ENCODE peak calls at places on chromosomes 12 and 14, in four cellular contexts. J, U, T and Y are unnamed samples.

GRCh38 chr12:46221255-46222128 is 47.4 kb downstream of the SLC38A1 start:
- DNase-seq in J (no peak), U (no peak), T (no peak), Y (no peak)

GRCh38 chr14:103748539-103748867 is 32.9 kb downstream of the ZFYVE21 start:
- DNase-seq in J (no peak), U (no peak), T (no peak), Y (peak)

GRCh38 chr12:100214518-100214917 is 13.9 kb downstream of the ACTR6 start:
- DNase-seq in J (no peak), U (no peak), T (no peak), Y (no peak)

GRCh38 chr12:39297946-39298345 is 145.0 kb downstream of the KIF21A start:
- DNase-seq in J (no peak), U (no peak), T (no peak), Y (no peak)

GRCh38 chr12:106101798-106102197 is 37.0 kb downstream of the NUAK1 start:
- DNase-seq in J (no peak), U (no peak), T (no peak), Y (no peak)

GRCh38 chr12:118544569-118544968 is 168.2 kb downstream of the SUDS3 start:
- DNase-seq in J (no peak), U (peak), T (peak), Y (no peak)

GRCh38 chr14:92534863-92535654 is 21.5 kb downstream of the RIN3 start:
- DNase-seq in J (no peak), U (no peak), T (no peak), Y (peak)

GRCh38 chr12:72471806-72472205 is 199.6 kb downstream of the TRHDE start:
- DNase-seq in J (no peak), U (no peak), T (no peak), Y (no peak)

GRCh38 chr14:104604461-104605449 is at the start of gene TMEM179:
- DNase-seq in J (no peak), U (no peak), T (no peak), Y (peak)

GRCh38 chr14:49895480-49895879 is 2.6 kb downstream of the ARF6 start:
- DNase-seq in J (no peak), U (no peak), T (no peak), Y (no peak)

GRCh38 chr12:51395283-51396230 is 4.4 kb upstream of the GALNT6 start:
- DNase-seq in J (no peak), U (no peak), T (no peak), Y (no peak)

GRCh38 chr12:6790496-6791150 is 1.3 kb downstream of the CD4 start:
- DNase-seq in J (no peak), U (no peak), T (no peak), Y (no peak)

GRCh38 chr14:84749191-84749945 is 780.6 kb upstream of the FLRT2 start:
- DNase-seq in J (no peak), U (no peak), T (no peak), Y (no peak)